ENCODE peak calls at places on chromosomes 4 and X, in four cellular contexts. One of them, this sample, is unnamed.
A peak's percentile ranks its signal among the peaks of the same experiment; 100 is the strongest.

GRCh38 chr4:53682196-53682595 is 90.9 kb upstream of the LNX1 start:
- DNase-seq in GM12878: no peak
- DNase-seq in HepG2: no peak
- DNase-seq in K562: no peak
- DNase-seq in this sample: no peak

GRCh38 chrX:78140206-78140605 is 756 bp upstream of the TAF9B start:
- DNase-seq in HepG2: no peak
- DNase-seq in GM12878: no peak
- DNase-seq in K562: no peak
- DNase-seq in this sample: no peak

GRCh38 chr4:128354205-128354821 is 66.7 kb upstream of the PGRMC2 start:
- DNase-seq in K562: no peak
- DNase-seq in HepG2: peak; percentile 30
- DNase-seq in GM12878: no peak
- DNase-seq in this sample: no peak

GRCh38 chr4:20408596-20408995 is 156.9 kb downstream of the SLIT2 start:
- DNase-seq in GM12878: no peak
- DNase-seq in HepG2: no peak
- DNase-seq in K562: no peak
- DNase-seq in this sample: no peak

GRCh38 chr4:159655547-159655946 is 552.7 kb downstream of the RAPGEF2 start:
- DNase-seq in K562: no peak
- DNase-seq in GM12878: no peak
- DNase-seq in HepG2: no peak
- DNase-seq in this sample: no peak

GRCh38 chr4:117965608-117966007 is 68.7 kb upstream of the NDST3 start:
- DNase-seq in GM12878: no peak
- DNase-seq in HepG2: no peak
- DNase-seq in K562: no peak
- DNase-seq in this sample: no peak

GRCh38 chr4:2858451-2859217 is 15.0 kb downstream of the ADD1 start:
- DNase-seq in HepG2: peak; percentile 56
- DNase-seq in GM12878: no peak
- DNase-seq in K562: peak; percentile 43
- DNase-seq in this sample: no peak

GRCh38 chrX:134684956-134685355 is 26.7 kb upstream of the PLAC1 start:
- DNase-seq in HepG2: no peak
- DNase-seq in K562: no peak
- DNase-seq in GM12878: no peak
- DNase-seq in this sample: no peak

GRCh38 chrX:112266136-112266535 is 183.6 kb upstream of the TRPC5 start:
- DNase-seq in GM12878: no peak
- DNase-seq in K562: no peak
- DNase-seq in HepG2: no peak
- DNase-seq in this sample: no peak

GRCh38 chr4:81850701-81851100 is 379.0 kb upstream of the RASGEF1B start:
- DNase-seq in GM12878: no peak
- DNase-seq in K562: no peak
- DNase-seq in HepG2: no peak
- DNase-seq in this sample: no peak

GRCh38 chr4:88818650-88819470 is 121.2 kb upstream of the NAP1L5 start:
- DNase-seq in HepG2: peak; percentile 56
- DNase-seq in K562: no peak
- DNase-seq in GM12878: peak; percentile 15
- DNase-seq in this sample: peak; percentile 28

GRCh38 chr4:144494280-144494679 is 151.7 kb upstream of the HHIP start:
- DNase-seq in GM12878: no peak
- DNase-seq in K562: no peak
- DNase-seq in HepG2: no peak
- DNase-seq in this sample: no peak

GRCh38 chr4:147195386-147195785 is 249.7 kb upstream of the TTC29 start:
- DNase-seq in GM12878: no peak
- DNase-seq in K562: no peak
- DNase-seq in HepG2: no peak
- DNase-seq in this sample: no peak

GRCh38 chr4:159178147-159178541 is 75.3 kb downstream of the RAPGEF2 start:
- DNase-seq in GM12878: no peak
- DNase-seq in HepG2: peak; percentile 35
- DNase-seq in K562: no peak
- DNase-seq in this sample: no peak

GRCh38 chr4:38612996-38613395 is 51.0 kb upstream of the KLF3 start:
- DNase-seq in HepG2: no peak
- DNase-seq in K562: no peak
- DNase-seq in GM12878: no peak
- DNase-seq in this sample: peak; percentile 7

GRCh38 chr4:11614426-11614825 is 185.7 kb upstream of the HS3ST1 start:
- DNase-seq in K562: no peak
- DNase-seq in GM12878: no peak
- DNase-seq in HepG2: no peak
- DNase-seq in this sample: no peak

GRCh38 chr4:82711158-82711785 is 87.3 kb downstream of the SCD5 start:
- DNase-seq in HepG2: no peak
- DNase-seq in GM12878: no peak
- DNase-seq in K562: no peak
- DNase-seq in this sample: no peak

GRCh38 chrX:16484338-16484737 is 165.6 kb upstream of the S100G start:
- DNase-seq in GM12878: no peak
- DNase-seq in K562: no peak
- DNase-seq in HepG2: no peak
- DNase-seq in this sample: no peak

GRCh38 chr4:82797591-82798081 is 960 bp downstream of the SCD5 start:
- DNase-seq in GM12878: no peak
- DNase-seq in K562: no peak
- DNase-seq in HepG2: no peak
- DNase-seq in this sample: peak; percentile 38

GRCh38 chr4:165293061-165293460 is 34.4 kb upstream of the MSMO1 start:
- DNase-seq in GM12878: no peak
- DNase-seq in HepG2: no peak
- DNase-seq in K562: no peak
- DNase-seq in this sample: no peak

GRCh38 chrX:68498044-68498507 is 775 bp upstream of the YIPF6 start:
- DNase-seq in HepG2: peak; percentile 19
- DNase-seq in K562: no peak
- DNase-seq in GM12878: no peak
- DNase-seq in this sample: no peak

GRCh38 chrX:139892512-139892911 is 40.3 kb downstream of the ATP11C start:
- DNase-seq in GM12878: peak; percentile 20
- DNase-seq in HepG2: no peak
- DNase-seq in K562: no peak
- DNase-seq in this sample: no peak
- TF ChIP-seq FOXK2 in GM12878: no peak
- TF ChIP-seq FOXK2 in HepG2: no peak
- TF ChIP-seq FOXK2 in K562: no peak
- TF ChIP-seq FOXK2 in this sample: no peak

GRCh38 chr4:8409271-8410065 is 31.1 kb downstream of the ACOX3 start:
- DNase-seq in HepG2: no peak
- DNase-seq in GM12878: no peak
- DNase-seq in K562: peak; percentile 77
- DNase-seq in this sample: no peak

GRCh38 chr4:8412288-8412687 is 28.2 kb downstream of the ACOX3 start:
- DNase-seq in K562: no peak
- DNase-seq in HepG2: no peak
- DNase-seq in GM12878: no peak
- DNase-seq in this sample: no peak

GRCh38 chr4:8411351-8412180 is 29.0 kb downstream of the ACOX3 start:
- DNase-seq in K562: no peak
- DNase-seq in HepG2: no peak
- DNase-seq in GM12878: no peak
- DNase-seq in this sample: no peak

GRCh38 chr4:8410066-8410600 is 30.4 kb downstream of the ACOX3 start:
- DNase-seq in K562: no peak
- DNase-seq in GM12878: no peak
- DNase-seq in HepG2: no peak
- DNase-seq in this sample: no peak

GRCh38 chr4:8410641-8411271 is 29.8 kb downstream of the ACOX3 start:
- DNase-seq in HepG2: peak; percentile 80
- DNase-seq in K562: peak; percentile 86
- DNase-seq in GM12878: no peak
- DNase-seq in this sample: peak; percentile 90
- TF ChIP-seq SP1 in HepG2: peak; percentile 24
- TF ChIP-seq SP1 in K562: peak; percentile 63
- TF ChIP-seq SP1 in GM12878: no peak
- TF ChIP-seq SP1 in this sample: no peak

DNA sequence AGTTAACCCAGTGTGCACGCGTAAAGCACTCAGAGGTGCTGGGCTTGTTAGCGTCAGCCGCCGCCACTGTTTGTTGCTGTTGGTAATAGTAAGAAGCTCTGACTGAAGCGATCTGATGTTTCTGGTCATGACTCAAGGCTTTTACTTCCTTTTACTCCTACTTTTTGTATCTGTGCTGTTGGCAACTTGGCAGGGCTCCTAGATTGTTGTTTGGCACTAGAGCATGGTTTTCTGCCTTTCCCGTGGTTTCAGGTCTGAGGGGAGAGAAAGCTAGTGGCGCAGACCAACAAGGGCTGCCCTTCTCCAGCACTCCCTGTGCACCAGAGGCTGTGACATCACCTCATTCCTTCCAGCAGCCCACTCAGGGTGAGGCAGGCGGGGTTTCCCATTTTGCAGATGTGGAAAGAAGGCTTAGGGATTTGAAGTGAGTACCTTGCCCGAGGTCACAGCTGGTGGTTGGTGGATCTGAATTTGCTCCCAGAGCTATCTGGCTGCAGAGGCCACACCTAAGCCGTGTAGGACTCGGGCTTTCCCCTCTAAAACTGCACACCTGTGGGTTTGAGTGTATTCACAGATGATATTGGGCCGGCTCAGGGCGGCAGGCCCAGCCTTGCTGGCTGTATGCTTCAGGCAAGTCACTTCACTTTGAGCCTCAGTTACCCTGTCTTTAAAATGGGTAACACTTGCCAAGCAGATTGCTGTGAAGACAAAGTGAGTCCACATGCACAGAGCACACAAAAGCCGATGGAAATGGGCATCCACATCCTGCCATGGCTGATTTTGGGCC is 51.2 kb upstream of the TADA2B start:
- DNase-seq in K562: no peak
- DNase-seq in HepG2: no peak
- DNase-seq in GM12878: no peak
- DNase-seq in this sample: no peak
- TF ChIP-seq BHLHE40 in K562: no peak
- TF ChIP-seq BHLHE40 in HepG2: no peak
- TF ChIP-seq BHLHE40 in GM12878: no peak
- TF ChIP-seq BHLHE40 in this sample: no peak

DNA sequence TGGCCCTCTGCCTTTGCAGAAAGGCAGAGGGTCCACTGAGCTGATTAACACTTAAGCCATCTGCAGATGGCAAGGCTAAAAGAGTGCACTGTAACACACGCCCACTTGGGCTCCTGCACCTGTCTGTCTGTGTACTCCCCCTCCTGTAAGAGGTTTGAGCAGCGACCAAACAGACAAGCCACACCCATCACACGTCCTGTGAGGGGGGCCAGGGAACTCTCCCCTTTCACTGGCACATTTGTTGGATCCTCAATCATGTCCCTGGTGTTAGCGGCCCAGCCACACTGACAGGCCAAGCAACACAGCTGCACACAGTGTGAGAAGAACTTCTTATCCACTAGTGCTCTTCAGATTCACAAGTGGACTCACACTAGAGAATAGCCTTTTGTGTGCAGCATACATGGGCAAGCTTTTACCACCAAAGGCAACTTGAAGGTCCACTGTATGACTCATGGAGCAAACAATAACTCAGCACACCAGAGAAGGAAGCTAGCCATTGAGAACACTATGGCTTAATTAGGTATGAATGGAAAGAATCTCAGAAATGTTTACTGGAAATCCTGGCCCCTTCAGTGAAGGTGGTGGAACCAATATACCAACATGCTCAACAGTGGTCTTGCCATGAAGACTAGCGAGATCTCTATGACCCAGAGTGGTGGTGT is 29.1 kb upstream of the UTP14A start:
- DNase-seq in K562: no peak
- DNase-seq in HepG2: peak; percentile 78
- DNase-seq in GM12878: no peak
- DNase-seq in this sample: no peak
- TF ChIP-seq FOXK2 in K562: no peak
- TF ChIP-seq FOXK2 in HepG2: no peak
- TF ChIP-seq FOXK2 in GM12878: no peak
- TF ChIP-seq FOXK2 in this sample: no peak